ENCODE peak calls at places on chromosomes 16 and 17, in four cellular contexts. N is naive thymus-derived CD4-positive, alpha-beta T cell; M is NB4; K is NCI-H2081 treated with DMSO at 0.1 percent for 48 hours. G is an unnamed sample.

GRCh38 chr17:20224379-20224778 is 215.2 kb downstream of the SPECC1 start:
- DNase-seq in N (no peak), M (no peak), K (no peak), G (no peak)

GRCh38 chr17:5011928-5012327 is 14.2 kb downstream of the KIF1C start:
- DNase-seq in N (no peak), M (no peak), K (no peak), G (no peak)

GRCh38 chr17:74795327-74796020 is 19.3 kb upstream of the NAT9 start:
- DNase-seq in N (no peak), M (no peak), K (no peak), G (no peak)

GRCh38 chr17:29003289-29003688 is 2.5 kb downstream of the SEZ6 start:
- DNase-seq in N (no peak), M (no peak), K (no peak), G (no peak)

GRCh38 chr17:1643293-1643998 is 2.1 kb downstream of the SCARF1 start:
- DNase-seq in N (peak), M (peak), K (no peak), G (peak)

GRCh38 chr16:57534337-57534880 is 2.0 kb downstream of the CCDC102A start:
- DNase-seq in N (no peak), M (no peak), K (no peak), G (no peak)

GRCh38 chr16:19542138-19542821 is 13.2 kb upstream of the VPS35L start:
- DNase-seq in N (no peak), M (no peak), K (peak), G (peak)

GRCh38 chr17:17780941-17781590 is 55.7 kb downstream of the SREBF1 start:
- DNase-seq in N (no peak), M (peak), K (no peak), G (no peak)

GRCh38 chr16:68951991-68952877 is 108.9 kb downstream of the TANGO6 start:
- DNase-seq in N (no peak), M (no peak), K (no peak), G (no peak)

GRCh38 chr17:39325528-39326240 is 75.7 kb downstream of the FBXL20 start:
- DNase-seq in N (no peak), M (peak), K (no peak), G (no peak)

GRCh38 chr17:38867179-38867994 is 2.5 kb upstream of the LASP1 start:
- DNase-seq in N (peak), M (peak), K (peak), G (peak)

G was measured in NCI-H1930.